ENCODE peak calls at places on chromosome 17, in nine cellular contexts. Y, T, C, B, D, M, R, S and H are unnamed samples.

GRCh38 chr17:55735784-55736405 is 13.2 kb upstream of the TMEM100 start:
- DNase-seq in Y (no peak), T (peak), C (no peak), B (no peak), D (no peak), M (no peak), R (no peak), S (no peak), H (no peak)

GRCh38 chr17:56549501-56549900 is 44.0 kb upstream of the NOG start:
- DNase-seq in Y (no peak), T (no peak), C (no peak), B (no peak), D (no peak), M (no peak), R (no peak), S (no peak), H (no peak)

GRCh38 chr17:16106161-16106891 is 106.7 kb downstream of the TTC19 start:
- DNase-seq in Y (peak), T (no peak), C (no peak), B (no peak), D (no peak), M (no peak), R (no peak), S (no peak), H (no peak)

GRCh38 chr17:27268394-27269085 is 25.4 kb upstream of the WSB1 start:
- DNase-seq in Y (no peak), T (no peak), C (no peak), B (no peak), D (no peak), M (no peak), R (no peak), S (no peak), H (no peak)

GRCh38 chr17:67056746-67057490 is 12.6 kb downstream of the CACNG1 start:
- DNase-seq in Y (no peak), T (no peak), C (no peak), B (no peak), D (no peak), M (no peak), R (no peak), S (no peak), H (no peak)

GRCh38 chr17:79279320-79279719 is 204.7 kb downstream of the ENGASE start:
- DNase-seq in Y (no peak), T (no peak), C (no peak), B (no peak), D (no peak), M (no peak), R (no peak), S (no peak), H (no peak)

GRCh38 chr17:66462010-66462409 is 159.6 kb downstream of the PRKCA start:
- DNase-seq in Y (no peak), T (no peak), C (no peak), B (no peak), D (no peak), M (no peak), R (no peak), S (no peak), H (no peak)

GRCh38 chr17:64216385-64217248 is 46.4 kb downstream of the TEX2 start:
- DNase-seq in Y (no peak), T (no peak), C (no peak), B (no peak), D (no peak), M (no peak), R (no peak), S (peak), H (no peak)

GRCh38 chr17:45896803-45897693 is 2.7 kb downstream of the MAPT start:
- DNase-seq in Y (no peak), T (no peak), C (no peak), B (no peak), D (no peak), M (no peak), R (no peak), S (peak), H (no peak)

GRCh38 chr17:28684963-28685362 is 23.0 kb downstream of the SUPT6H start:
- DNase-seq in Y (peak), T (no peak), C (no peak), B (no peak), D (no peak), M (no peak), R (no peak), S (no peak), H (no peak)

GRCh38 chr17:72683506-72684404 is 408.7 kb downstream of the SLC39A11 start:
- DNase-seq in Y (peak), T (no peak), C (no peak), B (no peak), D (no peak), M (peak), R (no peak), S (peak), H (no peak)

GRCh38 chr17:36132421-36132831 is 28.8 kb downstream of the CCL4 start:
- DNase-seq in Y (no peak), T (no peak), C (no peak), B (no peak), D (no peak), M (no peak), R (no peak), S (no peak), H (no peak)

GRCh38 chr17:77660524-77660923 is 298.0 kb upstream of the TNRC6C start:
- DNase-seq in Y (no peak), T (no peak), C (no peak), B (no peak), D (no peak), M (no peak), R (no peak), S (no peak), H (no peak)

GRCh38 chr17:9576521-9577401 is at the start of gene CFAP52:
- DNase-seq in Y (peak), T (peak), C (peak), B (peak), D (peak), M (peak), R (peak), S (peak), H (peak)

GRCh38 chr17:58304735-58305486 is 23.7 kb downstream of the TSPOAP1 start:
- DNase-seq in Y (no peak), T (no peak), C (no peak), B (no peak), D (no peak), M (no peak), R (no peak), S (no peak), H (no peak)

GRCh38 chr17:73343739-73344454 is 32.1 kb upstream of the CDC42EP4 start:
- DNase-seq in Y (no peak), T (no peak), C (no peak), B (no peak), D (no peak), M (no peak), R (no peak), S (no peak), H (no peak)

GRCh38 chr17:38885728-38886642 is 16.1 kb downstream of the LASP1 start:
- DNase-seq in Y (no peak), T (no peak), C (no peak), B (no peak), D (no peak), M (no peak), R (no peak), S (peak), H (no peak)

GRCh38 chr17:4709794-4710692 is at the start of gene ARRB2:
- DNase-seq in Y (peak), T (peak), C (peak), B (peak), D (peak), M (peak), R (peak), S (peak), H (peak)

GRCh38 chr17:45411348-45412105 is 21.1 kb downstream of the ARHGAP27 start:
- DNase-seq in Y (no peak), T (no peak), C (no peak), B (no peak), D (no peak), M (no peak), R (no peak), S (no peak), H (no peak)

GRCh38 chr17:9402590-9403199 is 172.9 kb downstream of the STX8 start:
- DNase-seq in Y (no peak), T (peak), C (peak), B (no peak), D (no peak), M (no peak), R (no peak), S (peak), H (no peak)

GRCh38 chr17:34252138-34252889 is 2.8 kb upstream of the CCL2 start:
- DNase-seq in Y (peak), T (no peak), C (no peak), B (no peak), D (no peak), M (peak), R (no peak), S (peak), H (no peak)

GRCh38 chr17:40499551-40500189 is 1.8 kb downstream of the TNS4 start:
- DNase-seq in Y (no peak), T (no peak), C (no peak), B (no peak), D (no peak), M (no peak), R (no peak), S (peak), H (no peak)

GRCh38 chr17:27224526-27225315 is 69.2 kb upstream of the WSB1 start:
- DNase-seq in Y (no peak), T (no peak), C (no peak), B (no peak), D (no peak), M (no peak), R (no peak), S (no peak), H (no peak)

GRCh38 chr17:75009139-75009724 is 3.2 kb upstream of the MRPL58 start:
- DNase-seq in Y (no peak), T (no peak), C (no peak), B (no peak), D (no peak), M (no peak), R (no peak), S (peak), H (no peak)

GRCh38 chr17:8153957-8154607 is 1.9 kb upstream of the PER1 start:
- DNase-seq in Y (peak), T (peak), C (peak), B (peak), D (peak), M (peak), R (peak), S (peak), H (peak)

GRCh38 chr17:21464611-21465021 is 88.5 kb downstream of the KCNJ12 start:
- DNase-seq in Y (no peak), T (no peak), C (no peak), B (no peak), D (no peak), M (no peak), R (no peak), S (peak), H (no peak)

GRCh38 chr17:82972836-82973372 is 106.5 kb upstream of the METRNL start:
- DNase-seq in Y (no peak), T (no peak), C (no peak), B (no peak), D (no peak), M (no peak), R (no peak), S (no peak), H (no peak)

GRCh38 chr17:76071497-76072148 is 694 bp downstream of the SRP68 start:
- DNase-seq in Y (no peak), T (peak), C (no peak), B (no peak), D (no peak), M (no peak), R (no peak), S (no peak), H (no peak)

GRCh38 chr17:20988896-20989295 is 53.9 kb downstream of the USP22 start:
- DNase-seq in Y (no peak), T (no peak), C (no peak), B (no peak), D (no peak), M (no peak), R (no peak), S (no peak), H (no peak)

GRCh38 chr17:34235389-34236028 is 19.6 kb upstream of the CCL2 start:
- DNase-seq in Y (no peak), T (no peak), C (no peak), B (no peak), D (no peak), M (no peak), R (no peak), S (peak), H (no peak)

GRCh38 chr17:13581925-13582324 is 19.8 kb downstream of the HS3ST3A1 start:
- DNase-seq in Y (no peak), T (no peak), C (no peak), B (no peak), D (no peak), M (no peak), R (no peak), S (no peak), H (no peak)

GRCh38 chr17:38627957-38628356 is 22.2 kb upstream of the SRCIN1 start:
- DNase-seq in Y (no peak), T (no peak), C (no peak), B (no peak), D (no peak), M (no peak), R (no peak), S (no peak), H (no peak)

GRCh38 chr17:59878624-59879023 is 14.1 kb downstream of the TUBD1 start:
- DNase-seq in Y (no peak), T (no peak), C (no peak), B (no peak), D (no peak), M (no peak), R (no peak), S (no peak), H (no peak)

GRCh38 chr17:75115545-75115944 is 5.8 kb downstream of the ARMC7 start:
- DNase-seq in Y (no peak), T (no peak), C (no peak), B (no peak), D (no peak), M (no peak), R (no peak), S (no peak), H (no peak)

GRCh38 chr17:42153919-42154491 is 784 bp downstream of the RAB5C start:
- DNase-seq in Y (no peak), T (no peak), C (no peak), B (no peak), D (no peak), M (no peak), R (no peak), S (peak), H (no peak)

GRCh38 chr17:47470836-47471235 is 60.1 kb upstream of the NPEPPS start:
- DNase-seq in Y (no peak), T (no peak), C (no peak), B (no peak), D (no peak), M (no peak), R (no peak), S (no peak), H (no peak)

GRCh38 chr17:80380068-80381061 is 34.6 kb upstream of the ENDOV start:
- DNase-seq in Y (no peak), T (no peak), C (no peak), B (no peak), D (no peak), M (no peak), R (no peak), S (no peak), H (no peak)

GRCh38 chr17:60631119-60631518 is 31.1 kb downstream of the PPM1D start:
- DNase-seq in Y (no peak), T (no peak), C (no peak), B (no peak), D (no peak), M (no peak), R (no peak), S (no peak), H (no peak)

GRCh38 chr17:59152925-59153324 is 2.1 kb downstream of the SKA2 start:
- DNase-seq in Y (no peak), T (no peak), C (no peak), B (no peak), D (no peak), M (no peak), R (no peak), S (no peak), H (no peak)